ENCODE peak calls at places on chromosomes 16 and 17, in six cellular contexts. One of them, this sample, is unnamed.

GRCh38 chr16:11757671-11758545 is 15.3 kb upstream of the TXNDC11 start:
- DNase-seq in kidney: no peak
- DNase-seq in HFF-Myc: no peak
- DNase-seq in HCT116: no peak
- DNase-seq in epithelial cell of prostate: no peak
- DNase-seq in EH: peak
- DNase-seq in this sample: peak

GRCh38 chr17:78242024-78242742 is 10.8 kb downstream of the TMEM235 start:
- DNase-seq in EH: peak
- DNase-seq in HFF-Myc: no peak
- DNase-seq in epithelial cell of prostate: no peak
- DNase-seq in HCT116: no peak
- DNase-seq in kidney: no peak
- DNase-seq in this sample: no peak

GRCh38 chr16:86533942-86534341 is 21.1 kb downstream of the MTHFSD start:
- DNase-seq in epithelial cell of prostate: no peak
- DNase-seq in kidney: peak
- DNase-seq in HFF-Myc: no peak
- DNase-seq in EH: no peak
- DNase-seq in HCT116: no peak
- DNase-seq in this sample: no peak

GRCh38 chr16:13909872-13910303 is 10.1 kb upstream of the ERCC4 start:
- DNase-seq in kidney: no peak
- DNase-seq in HFF-Myc: no peak
- DNase-seq in epithelial cell of prostate: no peak
- DNase-seq in HCT116: no peak
- DNase-seq in EH: peak
- DNase-seq in this sample: peak

GRCh38 chr17:35871415-35871814 is 2.7 kb upstream of the HEATR9 start:
- DNase-seq in HCT116: no peak
- DNase-seq in EH: no peak
- DNase-seq in epithelial cell of prostate: no peak
- DNase-seq in kidney: no peak
- DNase-seq in HFF-Myc: no peak
- DNase-seq in this sample: no peak

GRCh38 chr16:71426069-71426879 is 15.6 kb downstream of the TLE7 start:
- DNase-seq in HCT116: peak
- DNase-seq in HFF-Myc: peak
- DNase-seq in EH: peak
- DNase-seq in epithelial cell of prostate: peak
- DNase-seq in kidney: no peak
- DNase-seq in this sample: peak

GRCh38 chr16:46996391-46996790 is 22.9 kb upstream of the DNAJA2 start:
- DNase-seq in kidney: no peak
- DNase-seq in HCT116: no peak
- DNase-seq in HFF-Myc: no peak
- DNase-seq in epithelial cell of prostate: no peak
- DNase-seq in EH: no peak
- DNase-seq in this sample: peak

GRCh38 chr17:41530062-41531048 is 2.2 kb upstream of the KRT19 start:
- DNase-seq in kidney: peak
- DNase-seq in HCT116: peak
- DNase-seq in HFF-Myc: peak
- DNase-seq in epithelial cell of prostate: no peak
- DNase-seq in EH: peak
- DNase-seq in this sample: peak

GRCh38 chr16:58638148-58639036 is 8.8 kb upstream of the CNOT1 start:
- DNase-seq in kidney: peak
- DNase-seq in HCT116: peak
- DNase-seq in EH: peak
- DNase-seq in epithelial cell of prostate: peak
- DNase-seq in HFF-Myc: peak
- DNase-seq in this sample: peak

GRCh38 chr17:77842148-77842905 is 116.2 kb upstream of the TNRC6C start:
- DNase-seq in kidney: no peak
- DNase-seq in EH: peak
- DNase-seq in HFF-Myc: no peak
- DNase-seq in epithelial cell of prostate: no peak
- DNase-seq in HCT116: no peak
- DNase-seq in this sample: peak

GRCh38 chr16:66295761-66296546 is 70.5 kb upstream of the CDH5 start:
- DNase-seq in EH: no peak
- DNase-seq in epithelial cell of prostate: no peak
- DNase-seq in kidney: peak
- DNase-seq in HFF-Myc: no peak
- DNase-seq in HCT116: no peak
- DNase-seq in this sample: no peak

GRCh38 chr16:22933173-22933572 is 119.2 kb downstream of the HS3ST2 start:
- DNase-seq in kidney: no peak
- DNase-seq in HCT116: no peak
- DNase-seq in EH: no peak
- DNase-seq in epithelial cell of prostate: no peak
- DNase-seq in HFF-Myc: no peak
- DNase-seq in this sample: no peak

GRCh38 chr16:85074225-85074914 is 37.9 kb downstream of the CIBAR2 start:
- DNase-seq in HFF-Myc: no peak
- DNase-seq in kidney: no peak
- DNase-seq in epithelial cell of prostate: no peak
- DNase-seq in HCT116: no peak
- DNase-seq in EH: no peak
- DNase-seq in this sample: no peak

GRCh38 chr17:5619088-5619740 is 34.9 kb upstream of the NLRP1 start:
- DNase-seq in epithelial cell of prostate: no peak
- DNase-seq in HCT116: no peak
- DNase-seq in HFF-Myc: no peak
- DNase-seq in kidney: peak
- DNase-seq in EH: no peak
- DNase-seq in this sample: no peak

GRCh38 chr16:73268311-73268997 is 220.5 kb upstream of the ZFHX3 start:
- DNase-seq in epithelial cell of prostate: peak
- DNase-seq in kidney: no peak
- DNase-seq in HCT116: no peak
- DNase-seq in EH: peak
- DNase-seq in HFF-Myc: no peak
- DNase-seq in this sample: peak

GRCh38 chr16:23952128-23953041 is 116.6 kb downstream of the PRKCB start:
- DNase-seq in kidney: no peak
- DNase-seq in epithelial cell of prostate: no peak
- DNase-seq in HCT116: no peak
- DNase-seq in EH: peak
- DNase-seq in HFF-Myc: no peak
- DNase-seq in this sample: no peak

GRCh38 chr17:48612854-48613691 is 2.0 kb downstream of the HOXB8 start:
- DNase-seq in HFF-Myc: no peak
- DNase-seq in epithelial cell of prostate: no peak
- DNase-seq in EH: no peak
- DNase-seq in kidney: peak
- DNase-seq in HCT116: no peak
- DNase-seq in this sample: no peak

GRCh38 chr17:79201119-79201518 is 126.5 kb downstream of the ENGASE start:
- DNase-seq in epithelial cell of prostate: no peak
- DNase-seq in HCT116: no peak
- DNase-seq in HFF-Myc: no peak
- DNase-seq in EH: no peak
- DNase-seq in kidney: no peak
- DNase-seq in this sample: no peak

GRCh38 chr17:58120195-58120822 is 27.9 kb upstream of the OR4D1 start:
- DNase-seq in HFF-Myc: peak
- DNase-seq in epithelial cell of prostate: no peak
- DNase-seq in HCT116: peak
- DNase-seq in EH: peak
- DNase-seq in kidney: no peak
- DNase-seq in this sample: peak